ENCODE peak calls at places on chromosome 11, in seven cellular contexts. One of them, this sample, is unnamed.

GRCh38 chr11:77377734-77378133 is 76.2 kb upstream of the GDPD4 start:
- DNase-seq in H9: no peak
- DNase-seq in SHP77 treated with DMSO at 0.1 percent for 48 hours: no peak
- DNase-seq in NCI-H1092 treated with DMSO at 0.1 percent for 48 hours: no peak
- DNase-seq in RWPE1: no peak
- DNase-seq in activated effector memory CD4-positive, alpha-beta T cell treated with anti-CD3 and anti-CD28 coated beads, Interleukin-2, amount 50 U/mL, for 16 hours: no peak
- DNase-seq in cardiac muscle cell: no peak
- DNase-seq in this sample: no peak

GRCh38 chr11:112822478-112823274 is 138.5 kb upstream of the NCAM1 start:
- DNase-seq in activated effector memory CD4-positive, alpha-beta T cell treated with anti-CD3 and anti-CD28 coated beads, Interleukin-2, amount 50 U/mL, for 16 hours: no peak
- DNase-seq in cardiac muscle cell: no peak
- DNase-seq in RWPE1: no peak
- DNase-seq in NCI-H1092 treated with DMSO at 0.1 percent for 48 hours: peak
- DNase-seq in SHP77 treated with DMSO at 0.1 percent for 48 hours: peak
- DNase-seq in H9: peak
- DNase-seq in this sample: no peak

GRCh38 chr11:111878385-111878765 is 590 bp downstream of the FDXACB1 start:
- DNase-seq in cardiac muscle cell: no peak
- DNase-seq in NCI-H1092 treated with DMSO at 0.1 percent for 48 hours: no peak
- DNase-seq in activated effector memory CD4-positive, alpha-beta T cell treated with anti-CD3 and anti-CD28 coated beads, Interleukin-2, amount 50 U/mL, for 16 hours: no peak
- DNase-seq in SHP77 treated with DMSO at 0.1 percent for 48 hours: peak
- DNase-seq in RWPE1: no peak
- DNase-seq in H9: no peak
- DNase-seq in this sample: no peak

GRCh38 chr11:111797145-111797581 is 31.0 kb upstream of the PPP2R1B start:
- DNase-seq in SHP77 treated with DMSO at 0.1 percent for 48 hours: no peak
- DNase-seq in activated effector memory CD4-positive, alpha-beta T cell treated with anti-CD3 and anti-CD28 coated beads, Interleukin-2, amount 50 U/mL, for 16 hours: no peak
- DNase-seq in RWPE1: no peak
- DNase-seq in cardiac muscle cell: no peak
- DNase-seq in NCI-H1092 treated with DMSO at 0.1 percent for 48 hours: no peak
- DNase-seq in H9: no peak
- DNase-seq in this sample: no peak

GRCh38 chr11:6647836-6648235 is 7.8 kb downstream of the DCHS1 start:
- DNase-seq in cardiac muscle cell: no peak
- DNase-seq in SHP77 treated with DMSO at 0.1 percent for 48 hours: no peak
- DNase-seq in RWPE1: no peak
- DNase-seq in H9: no peak
- DNase-seq in NCI-H1092 treated with DMSO at 0.1 percent for 48 hours: no peak
- DNase-seq in activated effector memory CD4-positive, alpha-beta T cell treated with anti-CD3 and anti-CD28 coated beads, Interleukin-2, amount 50 U/mL, for 16 hours: no peak
- DNase-seq in this sample: no peak

GRCh38 chr11:96139692-96140091 is 203.3 kb downstream of the MAML2 start:
- DNase-seq in SHP77 treated with DMSO at 0.1 percent for 48 hours: no peak
- DNase-seq in H9: no peak
- DNase-seq in activated effector memory CD4-positive, alpha-beta T cell treated with anti-CD3 and anti-CD28 coated beads, Interleukin-2, amount 50 U/mL, for 16 hours: no peak
- DNase-seq in cardiac muscle cell: no peak
- DNase-seq in RWPE1: no peak
- DNase-seq in NCI-H1092 treated with DMSO at 0.1 percent for 48 hours: no peak
- DNase-seq in this sample: no peak

GRCh38 chr11:68950776-68951175 is 30.0 kb downstream of the MRGPRD start:
- DNase-seq in RWPE1: no peak
- DNase-seq in cardiac muscle cell: no peak
- DNase-seq in NCI-H1092 treated with DMSO at 0.1 percent for 48 hours: no peak
- DNase-seq in SHP77 treated with DMSO at 0.1 percent for 48 hours: no peak
- DNase-seq in activated effector memory CD4-positive, alpha-beta T cell treated with anti-CD3 and anti-CD28 coated beads, Interleukin-2, amount 50 U/mL, for 16 hours: no peak
- DNase-seq in H9: peak
- DNase-seq in this sample: no peak

GRCh38 chr11:128133501-128133900 is 453.9 kb downstream of the ETS1 start:
- DNase-seq in activated effector memory CD4-positive, alpha-beta T cell treated with anti-CD3 and anti-CD28 coated beads, Interleukin-2, amount 50 U/mL, for 16 hours: no peak
- DNase-seq in NCI-H1092 treated with DMSO at 0.1 percent for 48 hours: no peak
- DNase-seq in H9: no peak
- DNase-seq in RWPE1: no peak
- DNase-seq in cardiac muscle cell: peak
- DNase-seq in SHP77 treated with DMSO at 0.1 percent for 48 hours: no peak
- DNase-seq in this sample: no peak

This sample was measured in uterus.